ENCODE peak calls at places on chromosome 5, in seven cellular contexts. One of them, this sample, is unnamed.

GRCh38 chr5:149694007-149694406 is 36.1 kb upstream of the PPARGC1B start:
- DNase-seq in CD4-positive, CD25-positive, alpha-beta regulatory T cell: no peak
- DNase-seq in NCI-H2171 treated with DMSO at 0.1 percent for 48 hours: no peak
- DNase-seq in GM12878: no peak
- DNase-seq in T-helper 9 cell: no peak
- DNase-seq in hepatocyte: no peak
- DNase-seq in stimulated activated naive B cell treated with anti-CD40 and anti-IgM and Interleukin-4, amounts not matched to agents 10 μg/mL and 1 μg/mL and 100 μg/mL, for 72 hours: no peak
- DNase-seq in this sample: no peak

GRCh38 chr5:77955577-77955976 is 179.4 kb upstream of the TBCA start:
- DNase-seq in GM12878: no peak
- DNase-seq in CD4-positive, CD25-positive, alpha-beta regulatory T cell: no peak
- DNase-seq in NCI-H2171 treated with DMSO at 0.1 percent for 48 hours: no peak
- DNase-seq in hepatocyte: no peak
- DNase-seq in stimulated activated naive B cell treated with anti-CD40 and anti-IgM and Interleukin-4, amounts not matched to agents 10 μg/mL and 1 μg/mL and 100 μg/mL, for 72 hours: no peak
- DNase-seq in T-helper 9 cell: no peak
- DNase-seq in this sample: no peak

GRCh38 chr5:59021837-59022514 is 439.1 kb downstream of the RAB3C start:
- DNase-seq in NCI-H2171 treated with DMSO at 0.1 percent for 48 hours: no peak
- DNase-seq in stimulated activated naive B cell treated with anti-CD40 and anti-IgM and Interleukin-4, amounts not matched to agents 10 μg/mL and 1 μg/mL and 100 μg/mL, for 72 hours: no peak
- DNase-seq in hepatocyte: no peak
- DNase-seq in GM12878: no peak
- DNase-seq in T-helper 9 cell: no peak
- DNase-seq in CD4-positive, CD25-positive, alpha-beta regulatory T cell: no peak
- DNase-seq in this sample: no peak

GRCh38 chr5:172114875-172115422 is 73.1 kb downstream of the STK10 start:
- DNase-seq in GM12878: peak
- DNase-seq in NCI-H2171 treated with DMSO at 0.1 percent for 48 hours: no peak
- DNase-seq in stimulated activated naive B cell treated with anti-CD40 and anti-IgM and Interleukin-4, amounts not matched to agents 10 μg/mL and 1 μg/mL and 100 μg/mL, for 72 hours: peak
- DNase-seq in CD4-positive, CD25-positive, alpha-beta regulatory T cell: peak
- DNase-seq in hepatocyte: no peak
- DNase-seq in T-helper 9 cell: peak
- DNase-seq in this sample: no peak

GRCh38 chr5:102090770-102091169 is 205.3 kb downstream of the SLCO4C1 start:
- DNase-seq in stimulated activated naive B cell treated with anti-CD40 and anti-IgM and Interleukin-4, amounts not matched to agents 10 μg/mL and 1 μg/mL and 100 μg/mL, for 72 hours: no peak
- DNase-seq in hepatocyte: peak
- DNase-seq in GM12878: no peak
- DNase-seq in T-helper 9 cell: no peak
- DNase-seq in NCI-H2171 treated with DMSO at 0.1 percent for 48 hours: no peak
- DNase-seq in CD4-positive, CD25-positive, alpha-beta regulatory T cell: no peak
- DNase-seq in this sample: peak

GRCh38 chr5:157177935-157178334 is 2.7 kb upstream of the ITK start:
- DNase-seq in stimulated activated naive B cell treated with anti-CD40 and anti-IgM and Interleukin-4, amounts not matched to agents 10 μg/mL and 1 μg/mL and 100 μg/mL, for 72 hours: no peak
- DNase-seq in hepatocyte: no peak
- DNase-seq in NCI-H2171 treated with DMSO at 0.1 percent for 48 hours: no peak
- DNase-seq in CD4-positive, CD25-positive, alpha-beta regulatory T cell: no peak
- DNase-seq in GM12878: no peak
- DNase-seq in T-helper 9 cell: no peak
- DNase-seq in this sample: no peak

GRCh38 chr5:35863159-35863558 is 6.5 kb downstream of the IL7R start:
- DNase-seq in NCI-H2171 treated with DMSO at 0.1 percent for 48 hours: no peak
- DNase-seq in stimulated activated naive B cell treated with anti-CD40 and anti-IgM and Interleukin-4, amounts not matched to agents 10 μg/mL and 1 μg/mL and 100 μg/mL, for 72 hours: no peak
- DNase-seq in hepatocyte: no peak
- DNase-seq in T-helper 9 cell: no peak
- DNase-seq in GM12878: no peak
- DNase-seq in CD4-positive, CD25-positive, alpha-beta regulatory T cell: no peak
- DNase-seq in this sample: no peak

GRCh38 chr5:62585751-62586150 is 7.1 kb downstream of the LRRC70 start:
- DNase-seq in hepatocyte: no peak
- DNase-seq in stimulated activated naive B cell treated with anti-CD40 and anti-IgM and Interleukin-4, amounts not matched to agents 10 μg/mL and 1 μg/mL and 100 μg/mL, for 72 hours: no peak
- DNase-seq in CD4-positive, CD25-positive, alpha-beta regulatory T cell: no peak
- DNase-seq in NCI-H2171 treated with DMSO at 0.1 percent for 48 hours: no peak
- DNase-seq in GM12878: no peak
- DNase-seq in T-helper 9 cell: no peak
- DNase-seq in this sample: no peak

GRCh38 chr5:12861891-12862290 is 957.6 kb upstream of the CTNND2 start:
- DNase-seq in NCI-H2171 treated with DMSO at 0.1 percent for 48 hours: no peak
- DNase-seq in T-helper 9 cell: no peak
- DNase-seq in hepatocyte: no peak
- DNase-seq in CD4-positive, CD25-positive, alpha-beta regulatory T cell: no peak
- DNase-seq in stimulated activated naive B cell treated with anti-CD40 and anti-IgM and Interleukin-4, amounts not matched to agents 10 μg/mL and 1 μg/mL and 100 μg/mL, for 72 hours: no peak
- DNase-seq in GM12878: no peak
- DNase-seq in this sample: no peak

GRCh38 chr5:147578228-147579024 is 68.6 kb upstream of the DPYSL3 start:
- DNase-seq in NCI-H2171 treated with DMSO at 0.1 percent for 48 hours: peak
- DNase-seq in hepatocyte: peak
- DNase-seq in CD4-positive, CD25-positive, alpha-beta regulatory T cell: no peak
- DNase-seq in stimulated activated naive B cell treated with anti-CD40 and anti-IgM and Interleukin-4, amounts not matched to agents 10 μg/mL and 1 μg/mL and 100 μg/mL, for 72 hours: no peak
- DNase-seq in GM12878: no peak
- DNase-seq in T-helper 9 cell: no peak
- DNase-seq in this sample: peak

GRCh38 chr5:173302546-173303155 is 25.6 kb downstream of the STC2 start:
- DNase-seq in T-helper 9 cell: no peak
- DNase-seq in CD4-positive, CD25-positive, alpha-beta regulatory T cell: no peak
- DNase-seq in hepatocyte: no peak
- DNase-seq in GM12878: no peak
- DNase-seq in stimulated activated naive B cell treated with anti-CD40 and anti-IgM and Interleukin-4, amounts not matched to agents 10 μg/mL and 1 μg/mL and 100 μg/mL, for 72 hours: no peak
- DNase-seq in NCI-H2171 treated with DMSO at 0.1 percent for 48 hours: no peak
- DNase-seq in this sample: no peak

GRCh38 chr5:96636601-96637000 is 25.6 kb upstream of the CAST start:
- DNase-seq in CD4-positive, CD25-positive, alpha-beta regulatory T cell: no peak
- DNase-seq in hepatocyte: no peak
- DNase-seq in NCI-H2171 treated with DMSO at 0.1 percent for 48 hours: no peak
- DNase-seq in GM12878: no peak
- DNase-seq in T-helper 9 cell: no peak
- DNase-seq in stimulated activated naive B cell treated with anti-CD40 and anti-IgM and Interleukin-4, amounts not matched to agents 10 μg/mL and 1 μg/mL and 100 μg/mL, for 72 hours: no peak
- DNase-seq in this sample: no peak

GRCh38 chr5:135033866-135034185 is 202 bp downstream of the PITX1 start:
- DNase-seq in hepatocyte: no peak
- DNase-seq in GM12878: no peak
- DNase-seq in NCI-H2171 treated with DMSO at 0.1 percent for 48 hours: no peak
- DNase-seq in T-helper 9 cell: no peak
- DNase-seq in CD4-positive, CD25-positive, alpha-beta regulatory T cell: no peak
- DNase-seq in stimulated activated naive B cell treated with anti-CD40 and anti-IgM and Interleukin-4, amounts not matched to agents 10 μg/mL and 1 μg/mL and 100 μg/mL, for 72 hours: no peak
- DNase-seq in this sample: no peak

GRCh38 chr5:117488976-117489500 is 914.4 kb upstream of the SEMA6A start:
- DNase-seq in CD4-positive, CD25-positive, alpha-beta regulatory T cell: no peak
- DNase-seq in hepatocyte: no peak
- DNase-seq in stimulated activated naive B cell treated with anti-CD40 and anti-IgM and Interleukin-4, amounts not matched to agents 10 μg/mL and 1 μg/mL and 100 μg/mL, for 72 hours: no peak
- DNase-seq in T-helper 9 cell: no peak
- DNase-seq in GM12878: no peak
- DNase-seq in NCI-H2171 treated with DMSO at 0.1 percent for 48 hours: peak
- DNase-seq in this sample: peak

GRCh38 chr5:111132731-111133435 is 40.7 kb downstream of the WDR36 start:
- DNase-seq in hepatocyte: no peak
- DNase-seq in GM12878: no peak
- DNase-seq in T-helper 9 cell: no peak
- DNase-seq in NCI-H2171 treated with DMSO at 0.1 percent for 48 hours: no peak
- DNase-seq in stimulated activated naive B cell treated with anti-CD40 and anti-IgM and Interleukin-4, amounts not matched to agents 10 μg/mL and 1 μg/mL and 100 μg/mL, for 72 hours: no peak
- DNase-seq in CD4-positive, CD25-positive, alpha-beta regulatory T cell: no peak
- DNase-seq in this sample: no peak

GRCh38 chr5:159463590-159464321 is 133.5 kb upstream of the IL12B start:
- DNase-seq in hepatocyte: peak
- DNase-seq in CD4-positive, CD25-positive, alpha-beta regulatory T cell: no peak
- DNase-seq in NCI-H2171 treated with DMSO at 0.1 percent for 48 hours: no peak
- DNase-seq in stimulated activated naive B cell treated with anti-CD40 and anti-IgM and Interleukin-4, amounts not matched to agents 10 μg/mL and 1 μg/mL and 100 μg/mL, for 72 hours: no peak
- DNase-seq in GM12878: no peak
- DNase-seq in T-helper 9 cell: no peak
- DNase-seq in this sample: no peak

GRCh38 chr5:32274548-32275420 is 38.0 kb downstream of the MTMR12 start:
- DNase-seq in NCI-H2171 treated with DMSO at 0.1 percent for 48 hours: no peak
- DNase-seq in T-helper 9 cell: no peak
- DNase-seq in CD4-positive, CD25-positive, alpha-beta regulatory T cell: no peak
- DNase-seq in GM12878: no peak
- DNase-seq in stimulated activated naive B cell treated with anti-CD40 and anti-IgM and Interleukin-4, amounts not matched to agents 10 μg/mL and 1 μg/mL and 100 μg/mL, for 72 hours: no peak
- DNase-seq in hepatocyte: no peak
- DNase-seq in this sample: no peak

GRCh38 chr5:90558344-90559192 is at the start of gene ADGRV1:
- DNase-seq in GM12878: no peak
- DNase-seq in hepatocyte: peak
- DNase-seq in CD4-positive, CD25-positive, alpha-beta regulatory T cell: no peak
- DNase-seq in stimulated activated naive B cell treated with anti-CD40 and anti-IgM and Interleukin-4, amounts not matched to agents 10 μg/mL and 1 μg/mL and 100 μg/mL, for 72 hours: no peak
- DNase-seq in T-helper 9 cell: no peak
- DNase-seq in NCI-H2171 treated with DMSO at 0.1 percent for 48 hours: peak
- DNase-seq in this sample: no peak